ENCODE peak calls at places on chromosome 7, in four cellular contexts. One of them, this sample, is unnamed.

GRCh38 chr7:55056577-55057480 is 38.0 kb downstream of the EGFR start:
- DNase-seq in HepG2: no peak
- DNase-seq in K562: no peak
- DNase-seq in GM12878: no peak
- DNase-seq in this sample: peak

GRCh38 chr7:157477550-157478212 is 140.9 kb downstream of the DNAJB6 start:
- DNase-seq in HepG2: no peak
- DNase-seq in K562: no peak
- DNase-seq in GM12878: no peak
- DNase-seq in this sample: no peak

GRCh38 chr7:12951397-12951801 is 264.0 kb downstream of the ARL4A start:
- DNase-seq in HepG2: no peak
- DNase-seq in K562: no peak
- DNase-seq in GM12878: no peak
- DNase-seq in this sample: peak

GRCh38 chr7:155449008-155449879 is 8.7 kb upstream of the EN2 start:
- DNase-seq in HepG2: no peak
- DNase-seq in K562: no peak
- DNase-seq in GM12878: no peak
- DNase-seq in this sample: no peak

GRCh38 chr7:2202901-2203550 is 29.7 kb downstream of the MAD1L1 start:
- DNase-seq in HepG2: no peak
- DNase-seq in K562: no peak
- DNase-seq in GM12878: no peak
- DNase-seq in this sample: no peak

GRCh38 chr7:17524746-17525145 is 226.3 kb downstream of the AHR start:
- DNase-seq in HepG2: no peak
- DNase-seq in K562: no peak
- DNase-seq in GM12878: no peak
- DNase-seq in this sample: no peak

GRCh38 chr7:99730262-99730810 is 4.7 kb downstream of the CYP3A7 start:
- DNase-seq in HepG2: peak
- DNase-seq in K562: no peak
- DNase-seq in GM12878: no peak
- DNase-seq in this sample: no peak

GRCh38 chr7:21071570-21071969 is 284.9 kb upstream of the SP8 start:
- DNase-seq in HepG2: no peak
- DNase-seq in K562: no peak
- DNase-seq in GM12878: no peak
- DNase-seq in this sample: no peak

GRCh38 chr7:44279731-44280505 is 45.5 kb downstream of the CAMK2B start:
- DNase-seq in HepG2: no peak
- DNase-seq in K562: peak
- DNase-seq in GM12878: no peak
- DNase-seq in this sample: no peak
- TF ChIP-seq CHD2 in HepG2: no peak
- TF ChIP-seq CHD2 in K562: no peak
- TF ChIP-seq CHD2 in GM12878: no peak
- TF ChIP-seq CHD2 in this sample: no peak

GRCh38 chr7:153446490-153446889 is 605.7 kb upstream of the DPP6 start:
- DNase-seq in HepG2: no peak
- DNase-seq in K562: peak
- DNase-seq in GM12878: no peak
- DNase-seq in this sample: no peak

GRCh38 chr7:153443031-153443430 is 609.2 kb upstream of the DPP6 start:
- DNase-seq in HepG2: no peak
- DNase-seq in K562: no peak
- DNase-seq in GM12878: no peak
- DNase-seq in this sample: no peak

GRCh38 chr7:153445641-153446040 is 606.6 kb upstream of the DPP6 start:
- DNase-seq in HepG2: no peak
- DNase-seq in K562: no peak
- DNase-seq in GM12878: no peak
- DNase-seq in this sample: no peak

GRCh38 chr7:153444591-153444990 is 607.6 kb upstream of the DPP6 start:
- DNase-seq in HepG2: no peak
- DNase-seq in K562: no peak
- DNase-seq in GM12878: no peak
- DNase-seq in this sample: no peak

DNA sequence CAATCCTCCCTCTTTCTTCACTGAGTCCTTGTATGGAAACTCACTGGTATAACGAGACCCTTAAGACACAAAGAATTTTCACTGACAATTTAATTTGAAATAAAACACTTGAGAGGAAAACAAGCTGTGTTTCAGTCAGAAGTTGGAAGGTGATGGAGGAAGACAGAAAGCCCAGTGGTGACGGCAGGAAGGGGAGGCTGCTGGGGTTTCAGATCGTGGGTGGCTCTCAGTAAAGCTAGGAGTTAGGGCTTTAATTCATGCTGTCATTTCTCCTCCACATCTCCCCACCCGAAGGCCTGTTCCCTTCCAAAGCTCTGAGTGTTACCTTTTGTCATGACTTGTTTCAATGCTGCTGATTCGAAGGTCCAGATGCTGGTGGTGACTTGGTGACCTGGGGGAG is 605.2 kb upstream of the DPP6 start:
- DNase-seq in HepG2: no peak
- DNase-seq in K562: no peak
- DNase-seq in GM12878: no peak
- DNase-seq in this sample: no peak
- TF ChIP-seq ESRRA in HepG2: no peak
- TF ChIP-seq ESRRA in K562: no peak
- TF ChIP-seq ESRRA in GM12878: no peak
- TF ChIP-seq ESRRA in this sample: no peak

GRCh38 chr7:39324134-39324760 is 242.0 kb upstream of the YAE1 start:
- DNase-seq in HepG2: no peak
- DNase-seq in K562: no peak
- DNase-seq in GM12878: no peak
- DNase-seq in this sample: no peak
- TF ChIP-seq CHD2 in HepG2: no peak
- TF ChIP-seq CHD2 in K562: no peak
- TF ChIP-seq CHD2 in GM12878: no peak
- TF ChIP-seq CHD2 in this sample: no peak

GRCh38 chr7:77862691-77863090 is 64.1 kb downstream of the PHTF2 start:
- DNase-seq in HepG2: no peak
- DNase-seq in K562: no peak
- DNase-seq in GM12878: no peak
- DNase-seq in this sample: no peak
- TF ChIP-seq ESRRA in HepG2: no peak
- TF ChIP-seq ESRRA in K562: no peak
- TF ChIP-seq ESRRA in GM12878: no peak
- TF ChIP-seq ESRRA in this sample: no peak

GRCh38 chr7:832968-833424 is 720 bp downstream of the SUN1 start:
- DNase-seq in HepG2: no peak
- DNase-seq in K562: no peak
- DNase-seq in GM12878: no peak
- DNase-seq in this sample: no peak

GRCh38 chr7:833601-834258 is 1.5 kb downstream of the SUN1 start:
- DNase-seq in HepG2: no peak
- DNase-seq in K562: no peak
- DNase-seq in GM12878: no peak
- DNase-seq in this sample: no peak

GRCh38 chr7:832292-832967 is at the start of gene SUN1:
- DNase-seq in HepG2: peak
- DNase-seq in K562: no peak
- DNase-seq in GM12878: peak
- DNase-seq in this sample: peak

GRCh38 chr7:830069-830468 is 2.2 kb upstream of the SUN1 start:
- DNase-seq in HepG2: no peak
- DNase-seq in K562: no peak
- DNase-seq in GM12878: no peak
- DNase-seq in this sample: no peak

DNA sequence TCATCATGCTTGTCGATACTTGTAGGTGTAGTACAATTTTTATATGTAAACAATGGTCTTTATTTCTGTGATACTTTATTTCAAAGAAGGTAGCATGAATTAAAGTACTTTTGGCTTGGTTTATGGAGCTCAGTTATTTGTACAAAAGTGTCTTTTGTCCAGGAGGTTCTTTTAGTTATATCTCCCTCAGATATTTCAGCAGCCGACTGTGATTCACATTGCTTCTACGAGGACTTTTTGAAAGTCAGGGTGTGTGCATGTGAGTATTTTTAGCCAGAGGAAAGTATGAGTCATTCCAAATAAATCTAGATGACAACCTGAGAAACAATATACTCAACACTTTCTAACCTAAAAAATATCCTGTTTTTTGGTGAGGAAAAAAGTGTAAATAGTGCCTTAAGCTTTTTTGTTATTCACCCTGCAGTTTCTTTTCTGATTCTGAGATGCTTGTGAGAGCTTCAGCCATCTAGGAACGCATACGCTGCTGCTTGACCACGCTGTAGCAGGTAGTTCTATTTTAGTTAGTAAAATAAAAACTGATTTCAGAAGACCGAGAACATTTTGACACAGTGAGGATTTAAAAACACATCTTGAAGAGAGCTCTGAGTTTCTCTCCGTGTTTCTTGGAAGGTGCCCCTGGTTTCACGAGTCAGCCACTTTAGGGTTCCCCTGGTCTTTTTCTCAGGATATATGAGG is 532 bp upstream of the SUN1 start:
- DNase-seq in HepG2: peak
- DNase-seq in K562: peak
- DNase-seq in GM12878: peak
- DNase-seq in this sample: peak
- TF ChIP-seq CHD2 in HepG2: no peak
- TF ChIP-seq CHD2 in K562: no peak
- TF ChIP-seq CHD2 in GM12878: no peak
- TF ChIP-seq CHD2 in this sample: no peak

GRCh38 chr7:133293390-133294110 is 40.7 kb downstream of the EXOC4 start:
- DNase-seq in HepG2: no peak
- DNase-seq in K562: no peak
- DNase-seq in GM12878: no peak
- DNase-seq in this sample: no peak

GRCh38 chr7:133294234-133294633 is 41.4 kb downstream of the EXOC4 start:
- DNase-seq in HepG2: no peak
- DNase-seq in K562: no peak
- DNase-seq in GM12878: no peak
- DNase-seq in this sample: no peak

GRCh38 chr7:133290676-133291332 is 37.9 kb downstream of the EXOC4 start:
- DNase-seq in HepG2: no peak
- DNase-seq in K562: no peak
- DNase-seq in GM12878: no peak
- DNase-seq in this sample: no peak

GRCh38 chr7:133295484-133295883 is 42.6 kb downstream of the EXOC4 start:
- DNase-seq in HepG2: no peak
- DNase-seq in K562: no peak
- DNase-seq in GM12878: no peak
- DNase-seq in this sample: no peak

DNA sequence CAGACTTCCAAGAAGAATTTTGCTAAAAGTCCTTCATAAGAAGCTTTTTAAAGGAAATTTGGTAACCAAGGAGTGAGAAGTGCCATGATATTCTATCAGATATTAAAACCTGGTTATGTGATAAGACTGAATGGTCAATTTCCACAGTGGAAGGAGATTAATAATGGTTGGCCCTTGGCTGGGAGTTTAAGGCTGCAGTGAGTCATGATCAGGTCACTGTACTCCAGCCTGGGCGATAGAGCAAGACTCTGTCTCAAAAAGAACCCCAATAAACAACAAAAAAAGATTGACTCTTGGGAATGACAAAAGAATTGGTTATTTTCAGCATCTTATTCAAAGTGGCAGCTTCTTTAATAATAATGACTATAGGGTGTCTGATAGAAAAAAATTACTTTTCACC is 37.2 kb downstream of the EXOC4 start:
- DNase-seq in HepG2: no peak
- DNase-seq in K562: no peak
- DNase-seq in GM12878: no peak
- DNase-seq in this sample: no peak
- TF ChIP-seq ESRRA in HepG2: no peak
- TF ChIP-seq ESRRA in K562: no peak
- TF ChIP-seq ESRRA in GM12878: no peak
- TF ChIP-seq ESRRA in this sample: no peak

DNA sequence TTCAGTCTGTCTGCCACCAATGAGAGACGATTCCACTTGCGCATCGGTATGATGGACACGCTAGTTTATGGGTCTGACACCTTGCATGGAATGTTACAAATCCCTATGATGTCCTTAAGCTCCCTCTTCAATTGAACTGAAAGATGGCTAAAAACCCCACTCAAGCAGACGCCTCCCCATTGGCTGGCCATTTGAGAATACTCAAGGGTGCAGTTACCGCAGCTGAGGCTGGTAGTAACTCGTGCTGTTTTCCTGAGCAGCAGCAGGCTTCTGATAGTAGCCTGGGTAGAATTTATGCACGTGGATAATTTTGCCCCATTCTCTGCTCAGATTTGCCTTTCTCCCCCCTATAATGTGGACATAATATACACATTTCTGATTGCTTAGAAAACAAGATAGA is 142.9 kb downstream of the HIBADH start:
- DNase-seq in HepG2: no peak
- DNase-seq in K562: no peak
- DNase-seq in GM12878: no peak
- DNase-seq in this sample: no peak
- TF ChIP-seq CHD2 in HepG2: no peak
- TF ChIP-seq CHD2 in K562: no peak
- TF ChIP-seq CHD2 in GM12878: no peak
- TF ChIP-seq CHD2 in this sample: no peak

GRCh38 chr7:130008941-130009847 is 42.0 kb downstream of the ZC3HC1 start:
- DNase-seq in HepG2: peak
- DNase-seq in K562: no peak
- DNase-seq in GM12878: no peak
- DNase-seq in this sample: peak
- TF ChIP-seq ESRRA in HepG2: no peak
- TF ChIP-seq ESRRA in K562: no peak
- TF ChIP-seq ESRRA in GM12878: no peak
- TF ChIP-seq ESRRA in this sample: no peak